ENCODE peak calls at places on chromosomes 5 and 9, in seven cellular contexts. T is RWPE1, K is psoas muscle, G is kidney tubule cell, R is T1000, B is NCI-H774, P is brain microvascular endothelial cell. J is an unnamed sample.

GRCh38 chr5:158856295-158856694 is 243.4 kb downstream of the EBF1 start:
- DNase-seq in G (no peak), K (no peak), B (no peak), R (no peak), P (no peak), T (no peak), J (no peak)

GRCh38 chr5:158770506-158770905 is 329.2 kb downstream of the EBF1 start:
- DNase-seq in G (peak), B (no peak), R (no peak), K (no peak), P (no peak), T (no peak), J (no peak)

GRCh38 chr9:136592666-136593065 is 46.8 kb upstream of the NOTCH1 start:
- DNase-seq in K (no peak), G (no peak), R (no peak), P (no peak), B (no peak), T (no peak), J (no peak)

GRCh38 chr5:176384991-176385390 is 3.4 kb downstream of the NOP16 start:
- DNase-seq in T (no peak), K (no peak), P (no peak), G (no peak), R (no peak), B (no peak), J (no peak)

GRCh38 chr9:75123696-75124095 is 35.4 kb downstream of the OSTF1 start:
- DNase-seq in G (no peak), B (no peak), P (no peak), T (no peak), K (no peak), R (no peak), J (no peak)

GRCh38 chr9:71793386-71794105 is 25.2 kb upstream of the CEMIP2 start:
- DNase-seq in P (peak), T (no peak), R (no peak), B (no peak), K (no peak), G (peak), J (no peak)

GRCh38 chr9:70415041-70415440 is 584 bp upstream of the KLF9 start:
- DNase-seq in T (no peak), P (no peak), K (no peak), B (no peak), G (no peak), R (no peak), J (no peak)

GRCh38 chr5:90547072-90547536 is 11.5 kb upstream of the ADGRV1 start:
- DNase-seq in B (no peak), K (no peak), R (no peak), P (no peak), G (no peak), T (no peak), J (no peak)

GRCh38 chr9:72902268-72902667 is 50.6 kb downstream of the ALDH1A1 start:
- DNase-seq in G (no peak), R (no peak), K (no peak), B (no peak), P (no peak), T (no peak), J (no peak)

GRCh38 chr9:93060746-93061259 is 2.3 kb downstream of the SUSD3 start:
- DNase-seq in B (no peak), K (no peak), T (peak), G (peak), R (no peak), P (no peak), J (no peak)

GRCh38 chr5:56481147-56481997 is 248.2 kb upstream of the ANKRD55 start:
- DNase-seq in K (peak), T (peak), G (peak), P (peak), B (no peak), R (no peak), J (peak)

GRCh38 chr5:39713224-39713911 is 288.6 kb upstream of the DAB2 start:
- DNase-seq in B (no peak), T (no peak), R (no peak), G (no peak), K (no peak), P (no peak), J (no peak)

J was measured in activated CD4-positive, alpha-beta memory T cell treated with anti-CD3 and anti-CD28 coated beads, Interleukin-2, amount 10 ng/mL, durations not matched to agents 7 days and 5 days.